ENCODE peak calls at places on chromosomes 11 and 22, in four cellular contexts. S is SJSA1, F is left colon, Y is psoas muscle. B is an unnamed sample.

GRCh38 chr11:61472282-61472681 is 36.3 kb upstream of the LRRC10B start:
- DNase-seq in S (no peak), F (no peak), Y (peak; percentile 88), B (no peak)

GRCh38 chr22:50441428-50441993 is 33.3 kb downstream of the SBF1 start:
- DNase-seq in S (no peak), F (no peak), Y (peak; percentile 13), B (no peak)

GRCh38 chr11:78270993-78271392 is 82.3 kb downstream of the USP35 start:
- DNase-seq in S (no peak), F (no peak), Y (no peak), B (no peak)

GRCh38 chr22:22786301-22787115 is 101.1 kb upstream of the IGLL5 start:
- DNase-seq in S (no peak), F (no peak), Y (no peak), B (peak; percentile 21)

GRCh38 chr11:125902927-125903752 is at the start of gene PUS3:
- DNase-seq in S (peak; percentile 71), F (peak; percentile 90), Y (peak; percentile 94), B (peak; percentile 86)

GRCh38 chr22:44444341-44445306 is 53.4 kb downstream of the RTL6 start:
- DNase-seq in S (no peak), F (no peak), Y (no peak), B (no peak)

GRCh38 chr11:128929468-128929867 is 13.2 kb downstream of the TP53AIP1 start:
- DNase-seq in S (no peak), F (no peak), Y (no peak), B (no peak)

GRCh38 chr22:20578192-20578591 is 70.8 kb downstream of the MED15 start:
- DNase-seq in S (no peak), F (no peak), Y (no peak), B (no peak)

GRCh38 chr11:65429724-65430405 is 7.3 kb downstream of the NEAT1 start:
- DNase-seq in S (peak; percentile 82), F (peak; percentile 73), Y (peak; percentile 72), B (no peak)

GRCh38 chr22:45212992-45213751 is 27.5 kb downstream of the KIAA0930 start:
- DNase-seq in S (peak; percentile 66), F (peak; percentile 44), Y (peak; percentile 57), B (no peak)

GRCh38 chr11:34833602-34834001 is 82.6 kb downstream of the APIP start:
- DNase-seq in S (no peak), F (no peak), Y (no peak), B (no peak)

GRCh38 chr11:91800208-91800914 is 424.3 kb upstream of the FAT3 start:
- DNase-seq in S (no peak), F (no peak), Y (no peak), B (no peak)

GRCh38 chr11:65898656-65899355 is 1.4 kb downstream of the FOSL1 start:
- DNase-seq in S (no peak), F (no peak), Y (no peak), B (no peak)

GRCh38 chr22:44380716-44381500 is 68.2 kb upstream of the SHISAL1 start:
- DNase-seq in S (no peak), F (peak; percentile 19), Y (peak; percentile 9), B (no peak)

GRCh38 chr22:36134167-36134566 is 26.4 kb downstream of the APOL3 start:
- DNase-seq in S (no peak), F (no peak), Y (no peak), B (no peak)

GRCh38 chr11:14687943-14688627 is 44.5 kb downstream of the PDE3B start:
- DNase-seq in S (no peak), F (no peak), Y (no peak), B (peak; percentile 14)

GRCh38 chr11:64490562-64491216 is 100.3 kb upstream of the SLC22A12 start:
- DNase-seq in S (peak; percentile 52), F (no peak), Y (no peak), B (no peak)

GRCh38 chr11:19344661-19345518 is 104.1 kb upstream of the E2F8 start:
- DNase-seq in S (no peak), F (no peak), Y (peak; percentile 59), B (peak; percentile 11)